ENCODE peak calls at places on chromosomes 16 and 17, in ten cellular contexts. E is ovary, A is testis, Z is fibroblast of villous mesenchyme, N is lower leg skin, D is heart left ventricle, K is astrocyte of the spinal cord, U is cardiac fibroblast, R is colonic mucosa, O is cardiac muscle cell. W is an unnamed sample.

GRCh38 chr17:43216762-43217613 is 5.3 kb downstream of the TMEM106A start:
- DNase-seq in E (no peak), A (no peak), Z (no peak), N (peak), D (no peak), K (no peak), U (no peak), R (no peak), O (no peak), W (no peak)

GRCh38 chr17:67521773-67522069 is 144.6 kb downstream of the PITPNC1 start:
- DNase-seq in E (no peak), A (no peak), Z (no peak), N (peak), D (no peak), K (no peak), U (no peak), R (no peak), O (no peak), W (no peak)

GRCh38 chr16:23013484-23013883 is 135.8 kb downstream of the USP31 start:
- DNase-seq in E (no peak), A (no peak), Z (no peak), N (no peak), D (no peak), K (no peak), U (no peak), R (no peak), O (no peak), W (peak)

GRCh38 chr16:23504453-23505179 is 5.7 kb downstream of the GGA2 start:
- DNase-seq in E (peak), A (no peak), Z (peak), N (peak), D (peak), K (peak), U (peak), R (peak), O (peak), W (peak)

GRCh38 chr17:55742272-55743102 is 8.4 kb upstream of the PCTP start:
- DNase-seq in E (no peak), A (no peak), Z (no peak), N (no peak), D (no peak), K (no peak), U (no peak), R (no peak), O (no peak), W (no peak)

GRCh38 chr17:72152392-72152727 is 31.5 kb downstream of the SOX9 start:
- DNase-seq in E (no peak), A (no peak), Z (peak), N (no peak), D (no peak), K (no peak), U (peak), R (no peak), O (peak), W (peak)

GRCh38 chr16:69120096-69120664 is 12.2 kb downstream of the CHTF8 start:
- DNase-seq in E (no peak), A (no peak), Z (no peak), N (peak), D (no peak), K (no peak), U (no peak), R (no peak), O (no peak), W (no peak)

GRCh38 chr17:60138769-60139437 is 10.9 kb upstream of the CA4 start:
- DNase-seq in E (no peak), A (no peak), Z (no peak), N (no peak), D (peak), K (no peak), U (no peak), R (no peak), O (no peak), W (no peak)

GRCh38 chr16:51151951-51152663 is 1.0 kb upstream of the SALL1 start:
- DNase-seq in E (peak), A (peak), Z (peak), N (peak), D (no peak), K (peak), U (peak), R (peak), O (peak), W (no peak)

GRCh38 chr16:6646891-6647290 is 685.8 kb upstream of the RBFOX1 start:
- DNase-seq in E (no peak), A (no peak), Z (no peak), N (no peak), D (no peak), K (no peak), U (no peak), R (no peak), O (no peak), W (no peak)

GRCh38 chr17:17142556-17142955 is 63.6 kb downstream of the PLD6 start:
- DNase-seq in E (no peak), A (no peak), Z (no peak), N (no peak), D (no peak), K (no peak), U (no peak), R (no peak), O (no peak), W (no peak)

GRCh38 chr16:26765087-26765486 is 301.6 kb upstream of the C16orf82 start:
- DNase-seq in E (no peak), A (no peak), Z (no peak), N (no peak), D (no peak), K (no peak), U (no peak), R (no peak), O (no peak), W (no peak)

GRCh38 chr17:5592382-5592781 is 8.1 kb upstream of the NLRP1 start:
- DNase-seq in E (no peak), A (no peak), Z (peak), N (no peak), D (no peak), K (peak), U (peak), R (no peak), O (peak), W (no peak)

GRCh38 chr17:1629647-1630310 is 1.1 kb upstream of the SLC43A2 start:
- DNase-seq in E (no peak), A (no peak), Z (peak), N (no peak), D (peak), K (no peak), U (peak), R (peak), O (peak), W (no peak)

GRCh38 chr17:48456584-48456983 is 26.6 kb upstream of the SKAP1 start:
- DNase-seq in E (no peak), A (no peak), Z (no peak), N (no peak), D (no peak), K (no peak), U (no peak), R (peak), O (no peak), W (no peak)

GRCh38 chr16:29985271-29985811 is 10.1 kb downstream of the HIRIP3 start:
- DNase-seq in E (no peak), A (no peak), Z (no peak), N (no peak), D (no peak), K (no peak), U (no peak), R (no peak), O (no peak), W (no peak)

GRCh38 chr17:42525221-42525620 is 10.8 kb upstream of the NAGLU start:
- DNase-seq in E (no peak), A (no peak), Z (peak), N (no peak), D (no peak), K (peak), U (no peak), R (no peak), O (no peak), W (peak)

GRCh38 chr16:80114699-80115098 is 426.1 kb upstream of the DYNLRB2 start:
- DNase-seq in E (no peak), A (no peak), Z (no peak), N (no peak), D (no peak), K (no peak), U (no peak), R (no peak), O (no peak), W (no peak)

GRCh38 chr17:41972571-41973411 is 6.2 kb downstream of the CNP start:
- DNase-seq in E (peak), A (no peak), Z (no peak), N (no peak), D (peak), K (peak), U (no peak), R (no peak), O (no peak), W (peak)

GRCh38 chr17:71039391-71039790 is 870.1 kb downstream of the KCNJ2 start:
- DNase-seq in E (no peak), A (no peak), Z (no peak), N (no peak), D (no peak), K (no peak), U (no peak), R (no peak), O (no peak), W (no peak)

GRCh38 chr16:8859913-8860881 is 8.6 kb downstream of the CARHSP1 start:
- DNase-seq in E (peak), A (peak), Z (peak), N (no peak), D (peak), K (peak), U (peak), R (no peak), O (peak), W (peak)

GRCh38 chr16:54928421-54929089 is 2.1 kb upstream of the IRX5 start:
- DNase-seq in E (peak), A (peak), Z (no peak), N (peak), D (peak), K (peak), U (no peak), R (no peak), O (peak), W (no peak)

GRCh38 chr17:6473128-6473767 is 29.0 kb downstream of the PIMREG start:
- DNase-seq in E (peak), A (peak), Z (peak), N (peak), D (peak), K (peak), U (peak), R (peak), O (peak), W (peak)

GRCh38 chr16:81632392-81633146 is 146.5 kb upstream of the PLCG2 start:
- DNase-seq in E (no peak), A (peak), Z (peak), N (no peak), D (peak), K (peak), U (peak), R (peak), O (peak), W (peak)

DNA sequence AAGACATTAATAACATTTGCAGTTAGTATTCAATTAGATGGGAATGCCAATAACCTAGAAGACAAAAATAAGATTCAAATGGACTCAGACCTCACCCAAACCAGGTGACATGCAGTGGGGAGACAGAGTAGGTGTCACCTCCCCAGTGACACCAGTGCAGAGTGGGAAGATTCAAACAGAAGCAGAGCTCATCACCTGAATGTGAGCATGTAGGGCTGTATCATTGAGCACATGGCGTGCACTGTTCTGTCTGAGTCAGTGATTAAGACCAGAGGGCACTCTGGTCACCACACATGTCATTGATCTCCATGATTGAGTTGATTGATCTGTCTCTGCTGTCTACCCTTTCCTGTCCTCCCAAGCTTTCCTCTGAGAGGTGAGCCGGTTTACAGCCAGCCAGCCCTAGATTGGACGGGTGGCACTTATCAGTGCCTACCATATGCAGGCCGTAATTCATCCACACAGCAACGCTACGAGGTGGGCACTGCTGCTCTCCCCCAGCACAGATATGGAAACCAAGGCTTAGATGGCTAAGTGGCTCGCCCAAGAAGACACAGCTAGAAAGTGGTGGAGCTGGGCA is 34.0 kb downstream of the RHBDL3 start:
- DNase-seq in E (no peak), A (no peak), Z (no peak), N (no peak), D (no peak), K (no peak), U (no peak), R (no peak), O (no peak), W (no peak)
- TF ChIP-seq CTCF in E (no peak), A (no peak), Z (no peak), N (no peak), D (no peak), K (no peak), U (no peak), R (no peak), O (no peak), W (no peak)

DNA sequence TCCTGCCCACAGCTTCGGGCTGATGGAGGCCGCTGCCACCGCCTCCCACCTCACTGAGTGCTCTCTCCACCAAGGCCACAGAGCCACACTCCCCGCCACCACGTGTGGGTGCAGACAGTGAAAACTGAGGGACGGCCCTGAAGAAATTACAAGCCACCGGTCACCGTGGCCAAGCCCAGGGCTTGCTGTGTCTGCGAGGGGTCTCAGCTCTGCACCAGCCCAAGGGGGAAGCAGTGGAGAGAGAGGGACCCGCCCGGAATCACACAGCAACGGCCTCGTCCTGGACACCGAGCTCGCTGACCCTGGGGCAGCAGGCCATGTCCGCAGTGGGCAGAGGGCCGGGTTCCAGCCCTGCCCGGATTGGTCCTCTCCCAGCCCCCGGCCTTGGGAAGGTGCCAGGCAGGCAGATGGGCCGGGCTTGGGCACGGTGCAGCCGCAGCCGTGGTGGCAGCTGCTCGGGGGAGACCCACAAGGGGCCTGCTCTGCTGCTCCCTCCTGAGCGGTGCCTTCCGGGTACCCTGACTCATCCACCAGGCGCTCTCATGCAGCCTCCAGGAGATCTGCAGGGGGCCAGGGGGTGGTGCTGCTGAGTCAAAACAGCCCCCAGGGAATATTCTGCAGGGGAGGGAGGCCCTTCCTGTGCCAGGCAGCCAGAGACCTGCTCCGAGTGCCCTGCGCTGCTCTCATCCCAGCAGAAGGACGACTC is 52.0 kb downstream of the CBFA2T3 start:
- DNase-seq in E (no peak), A (no peak), Z (peak), N (no peak), D (no peak), K (peak), U (peak), R (no peak), O (peak), W (peak)
- H3K4me3 ChIP-seq in E (no peak), A (no peak), Z (no peak), N (no peak), D (no peak), K (no peak), U (no peak), R (no peak), O (no peak), W (no peak)

GRCh38 chr16:78785218-78785617 is 685.8 kb downstream of the WWOX start:
- DNase-seq in E (no peak), A (no peak), Z (no peak), N (no peak), D (no peak), K (no peak), U (no peak), R (no peak), O (no peak), W (no peak)
- TF ChIP-seq CTCF in E (no peak), A (no peak), Z (no peak), N (no peak), D (no peak), K (no peak), U (no peak), R (no peak), O (no peak), W (no peak)

DNA sequence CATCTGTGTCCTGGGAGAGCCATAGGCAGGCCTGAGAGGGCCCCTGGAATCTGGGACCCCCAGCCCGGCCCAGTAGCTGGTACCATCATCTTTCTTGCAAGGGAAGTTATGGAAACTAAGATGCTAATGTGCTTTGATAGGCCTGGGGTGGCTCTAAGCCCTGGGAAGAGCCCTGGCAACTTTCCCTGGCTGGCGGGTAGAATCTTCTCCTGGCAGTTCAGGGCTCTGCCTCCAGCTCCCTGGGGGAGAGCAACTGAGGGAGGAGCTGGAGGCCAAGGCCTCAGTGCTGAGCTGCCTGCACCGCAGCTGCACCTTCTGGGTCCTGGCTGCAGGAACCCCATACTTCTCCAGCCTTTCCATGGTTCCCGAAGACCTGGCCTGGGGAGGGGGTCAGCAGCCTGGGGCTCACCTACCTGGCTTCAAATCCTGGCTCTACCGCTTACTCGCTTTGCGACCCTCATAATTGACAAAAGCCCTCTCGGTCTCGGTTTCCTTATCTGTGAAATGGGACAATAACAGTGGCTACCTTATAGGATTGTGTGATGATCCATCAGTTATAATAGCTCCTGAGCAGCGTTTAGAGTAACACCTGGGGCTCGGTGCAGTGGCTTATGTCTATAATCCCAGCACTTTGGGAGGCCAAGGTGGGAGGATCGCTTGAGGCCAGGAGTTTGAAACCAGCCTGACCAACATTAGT is 333.7 kb downstream of the SEC14L1 start:
- DNase-seq in E (peak), A (peak), Z (no peak), N (no peak), D (peak), K (peak), U (peak), R (no peak), O (peak), W (no peak)
- H3K4me3 ChIP-seq in E (no peak), A (no peak), Z (no peak), N (no peak), D (no peak), K (no peak), U (no peak), R (no peak), O (no peak), W (no peak)

GRCh38 chr17:64180089-64180488 is 50.1 kb upstream of the ERN1 start:
- DNase-seq in E (no peak), A (no peak), Z (peak), N (no peak), D (no peak), K (no peak), U (peak), R (no peak), O (peak), W (no peak)
- TF ChIP-seq CTCF in E (no peak), A (no peak), Z (peak), N (no peak), D (no peak), K (no peak), U (peak), R (no peak), O (peak), W (no peak)

GRCh38 chr17:35879748-35880654 is at the start of gene CCL5:
- DNase-seq in E (no peak), A (no peak), Z (no peak), N (no peak), D (no peak), K (no peak), U (peak), R (no peak), O (peak), W (no peak)
- H3K4me3 ChIP-seq in E (no peak), A (no peak), Z (no peak), N (no peak), D (no peak), K (no peak), U (no peak), R (no peak), O (no peak), W (no peak)

GRCh38 chr17:7840875-7841274 is 6.9 kb downstream of the KDM6B start:
- DNase-seq in E (no peak), A (no peak), Z (no peak), N (no peak), D (no peak), K (no peak), U (no peak), R (no peak), O (no peak), W (no peak)

GRCh38 chr17:7842950-7843535 is 9.0 kb downstream of the KDM6B start:
- DNase-seq in E (no peak), A (peak), Z (peak), N (peak), D (peak), K (no peak), U (peak), R (peak), O (peak), W (peak)

GRCh38 chr17:7842380-7842949 is 8.4 kb downstream of the KDM6B start:
- DNase-seq in E (peak), A (peak), Z (peak), N (no peak), D (peak), K (peak), U (peak), R (peak), O (peak), W (peak)

GRCh38 chr17:7841309-7841621 is 7.2 kb downstream of the KDM6B start:
- DNase-seq in E (no peak), A (no peak), Z (no peak), N (no peak), D (no peak), K (no peak), U (no peak), R (no peak), O (no peak), W (no peak)

GRCh38 chr17:7841622-7842379 is 7.8 kb downstream of the KDM6B start:
- DNase-seq in E (peak), A (peak), Z (peak), N (peak), D (peak), K (peak), U (peak), R (peak), O (peak), W (peak)
- TF ChIP-seq CTCF in E (peak), A (no peak), Z (no peak), N (peak), D (peak), K (peak), U (no peak), R (no peak), O (no peak), W (no peak)

DNA sequence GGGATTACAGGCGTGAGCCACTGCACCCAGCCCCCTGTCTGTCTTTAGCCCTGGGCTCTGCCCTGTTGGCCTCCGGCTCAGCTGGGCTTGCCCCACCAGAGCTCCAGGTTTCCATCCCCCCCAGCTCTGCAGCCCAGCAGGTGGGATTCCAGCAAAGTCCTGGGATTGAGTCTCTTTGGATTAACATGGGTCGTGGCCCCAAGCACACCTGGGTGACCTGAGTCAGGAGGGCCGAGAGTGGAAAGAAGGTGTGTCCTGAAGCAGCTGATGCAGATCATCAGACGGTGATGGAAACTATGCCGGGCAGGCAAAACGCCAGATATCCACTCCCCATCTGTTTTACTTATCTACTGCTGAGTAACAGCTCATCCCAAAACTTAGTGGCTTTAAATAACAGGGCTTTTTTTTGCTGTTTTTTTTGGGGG is 72.5 kb downstream of the KNOP1 start:
- DNase-seq in E (peak), A (peak), Z (peak), N (no peak), D (peak), K (peak), U (peak), R (peak), O (peak), W (peak)
- H3K4me3 ChIP-seq in E (no peak), A (peak), Z (no peak), N (no peak), D (peak), K (no peak), U (no peak), R (no peak), O (no peak), W (no peak)